ENCODE peak calls at places on chromosomes 13 and 19, in five cellular contexts. L is Peyer's patch, C is brain microvascular endothelial cell, R is heart right ventricle, K is A549. H is an unnamed sample.
A peak's percentile ranks its signal among the peaks of the same experiment; 100 is the strongest.

GRCh38 chr19:51784922-51785690 is 9.9 kb upstream of the FPR3 start:
- DNase-seq in L (no peak), C (peak; percentile 32), R (peak; percentile 66), K (no peak), H (peak; percentile 84)

GRCh38 chr13:21458457-21458815 is 667 bp downstream of the ZDHHC20 start:
- DNase-seq in L (peak; percentile 61), C (no peak), R (peak; percentile 23), K (peak; percentile 33), H (no peak)

GRCh38 chr19:1549332-1549945 is 18.7 kb downstream of the MEX3D start:
- DNase-seq in L (no peak), C (no peak), R (no peak), K (no peak), H (no peak)

GRCh38 chr13:110128546-110128945 is 178.4 kb downstream of the COL4A1 start:
- DNase-seq in L (no peak), C (no peak), R (no peak), K (no peak), H (no peak)

GRCh38 chr13:22091222-22091970 is 420.5 kb downstream of the FGF9 start:
- DNase-seq in L (no peak), C (no peak), R (no peak), K (no peak), H (no peak)

GRCh38 chr19:1057185-1057857 is 9.6 kb upstream of the ARHGAP45 start:
- DNase-seq in L (no peak), C (peak; percentile 58), R (no peak), K (no peak), H (no peak)

GRCh38 chr19:52734340-52734892 is 428 bp downstream of the ZNF611 start:
- DNase-seq in L (no peak), C (peak; percentile 32), R (no peak), K (no peak), H (no peak)

GRCh38 chr13:39571502-39572092 is 31.4 kb downstream of the LHFPL6 start:
- DNase-seq in L (no peak), C (no peak), R (peak; percentile 77), K (no peak), H (no peak)

GRCh38 chr19:16605552-16605951 is 22.5 kb downstream of the MED26 start:
- DNase-seq in L (no peak), C (no peak), R (no peak), K (no peak), H (no peak)

GRCh38 chr13:80830431-80830830 is 489.5 kb upstream of the SPRY2 start:
- DNase-seq in L (no peak), C (no peak), R (no peak), K (no peak), H (no peak)

GRCh38 chr13:28100149-28101121 is at the start of gene FLT3:
- DNase-seq in L (no peak), C (peak; percentile 9), R (no peak), K (peak; percentile 10), H (no peak)

GRCh38 chr13:62300021-62300420 is 884.4 kb upstream of the PCDH20 start:
- DNase-seq in L (no peak), C (no peak), R (no peak), K (no peak), H (no peak)

GRCh38 chr19:413756-414420 is 4.9 kb upstream of the C2CD4C start:
- DNase-seq in L (no peak), C (no peak), R (no peak), K (no peak), H (no peak)

GRCh38 chr19:37472165-37472564 is 3.0 kb downstream of the ZNF570 start:
- DNase-seq in L (no peak), C (no peak), R (no peak), K (no peak), H (no peak)

GRCh38 chr13:31968473-31968872 is 63.1 kb upstream of the FRY start:
- DNase-seq in L (no peak), C (peak; percentile 60), R (peak; percentile 67), K (no peak), H (peak; percentile 52)

GRCh38 chr19:40703029-40703755 is 12.7 kb upstream of the NUMBL start:
- DNase-seq in L (no peak), C (no peak), R (no peak), K (no peak), H (no peak)

GRCh38 chr13:104823709-104824108 is 1711.8 kb downstream of the EFNB2 start:
- DNase-seq in L (no peak), C (no peak), R (no peak), K (no peak), H (no peak)

GRCh38 chr13:99442273-99442895 is 58.9 kb upstream of the TM9SF2 start:
- DNase-seq in L (no peak), C (peak; percentile 39), R (peak; percentile 38), K (peak; percentile 15), H (peak; percentile 39)

GRCh38 chr13:55516610-55517009 is 1624.1 kb upstream of the PRR20A start:
- DNase-seq in L (no peak), C (no peak), R (no peak), K (no peak), H (no peak)

GRCh38 chr13:57264965-57265364 is 98.0 kb downstream of the PRR20E start:
- DNase-seq in L (no peak), C (no peak), R (no peak), K (no peak), H (no peak)

GRCh38 chr13:57270493-57270892 is 103.5 kb downstream of the PRR20E start:
- DNase-seq in L (no peak), C (no peak), R (no peak), K (no peak), H (no peak)
- TF ChIP-seq CTCF in L (no peak), C (no peak), R (no peak), K (no peak), H (no peak)

GRCh38 chr19:18283338-18283737 is 1.9 kb upstream of the JUND start:
- DNase-seq in L (no peak), C (no peak), R (no peak), K (no peak), H (no peak)

GRCh38 chr19:18282788-18283141 is 1.3 kb upstream of the JUND start:
- DNase-seq in L (peak; percentile 77), C (no peak), R (no peak), K (no peak), H (no peak)

GRCh38 chr19:18281082-18282020 is at the start of gene JUND:
- DNase-seq in L (peak; percentile 99), C (peak; percentile 95), R (peak; percentile 98), K (peak; percentile 62), H (peak; percentile 99)

GRCh38 chr19:18280247-18281081 is 958 bp downstream of the JUND start:
- DNase-seq in L (peak; percentile 86), C (peak; percentile 36), R (peak; percentile 67), K (peak; percentile 48), H (peak; percentile 94)

DNA sequence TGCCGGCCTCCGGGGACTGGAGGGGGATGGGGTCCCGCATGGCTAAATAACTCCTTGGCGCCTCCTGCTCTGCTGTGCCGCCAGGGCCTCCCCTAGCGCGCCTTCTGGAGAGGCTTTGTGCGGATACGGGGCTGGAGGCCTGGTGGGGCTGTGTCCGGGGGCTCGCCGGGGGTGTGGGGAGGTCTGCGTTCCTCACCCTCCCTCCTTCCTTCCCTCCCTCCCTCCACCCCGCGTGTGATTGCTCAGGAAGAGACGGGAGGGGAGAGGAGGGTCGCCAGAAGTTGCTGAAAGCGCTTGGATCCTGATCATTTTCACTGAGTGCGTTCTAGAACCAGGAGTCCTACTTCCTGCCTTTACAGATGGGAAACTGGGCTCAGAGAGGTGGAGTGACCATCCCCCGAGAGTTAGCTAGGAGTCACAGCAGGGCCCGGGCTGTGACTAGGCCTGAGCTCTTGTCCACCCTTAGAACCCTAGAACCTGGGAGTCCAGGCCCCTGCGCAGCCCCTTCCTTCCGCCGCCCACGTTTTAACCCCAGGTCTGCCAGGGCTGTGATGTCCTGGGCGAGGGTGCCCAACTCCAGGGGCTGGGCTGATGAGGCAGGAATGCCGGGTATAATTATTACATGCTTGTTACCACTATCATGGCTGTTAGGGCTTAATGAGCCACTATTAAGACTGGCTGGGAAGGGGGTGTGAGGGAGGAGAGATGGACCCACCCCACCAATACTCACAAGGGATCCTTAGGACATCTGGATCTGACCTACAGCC is 782 bp upstream of the JUND start:
- DNase-seq in L (no peak), C (no peak), R (no peak), K (no peak), H (no peak)
- TF ChIP-seq CTCF in L (peak; percentile 27), C (peak; percentile 22), R (peak; percentile 42), K (no peak), H (peak; percentile 30)

GRCh38 chr13:113861433-113862030 is 2.3 kb downstream of the GAS6 start:
- DNase-seq in L (peak; percentile 50), C (no peak), R (no peak), K (no peak), H (no peak)

GRCh38 chr13:113862766-113863510 is 938 bp downstream of the GAS6 start:
- DNase-seq in L (peak; percentile 77), C (no peak), R (peak; percentile 80), K (peak; percentile 32), H (no peak)

GRCh38 chr13:113864303-113864890 is 521 bp upstream of the GAS6 start:
- DNase-seq in L (no peak), C (no peak), R (no peak), K (no peak), H (no peak)

GRCh38 chr13:113862191-113862765 is 1.6 kb downstream of the GAS6 start:
- DNase-seq in L (peak; percentile 59), C (no peak), R (peak; percentile 11), K (no peak), H (peak; percentile 65)

GRCh38 chr13:113863511-113864302 is at the start of gene GAS6:
- DNase-seq in L (peak; percentile 87), C (no peak), R (peak; percentile 69), K (peak; percentile 33), H (peak; percentile 86)
- TF ChIP-seq CTCF in L (peak; percentile 13), C (no peak), R (no peak), K (peak; percentile 20), H (peak; percentile 22)

GRCh38 chr19:4974855-4975469 is 6.0 kb downstream of the KDM4B start:
- DNase-seq in L (no peak), C (no peak), R (no peak), K (no peak), H (no peak)

GRCh38 chr19:4977299-4978174 is 8.6 kb downstream of the KDM4B start:
- DNase-seq in L (no peak), C (peak; percentile 88), R (no peak), K (no peak), H (no peak)

GRCh38 chr19:4980087-4980486 is 11.2 kb downstream of the KDM4B start:
- DNase-seq in L (no peak), C (no peak), R (no peak), K (no peak), H (no peak)

GRCh38 chr19:4979211-4979807 is 10.4 kb downstream of the KDM4B start:
- DNase-seq in L (no peak), C (no peak), R (no peak), K (no peak), H (no peak)

DNA sequence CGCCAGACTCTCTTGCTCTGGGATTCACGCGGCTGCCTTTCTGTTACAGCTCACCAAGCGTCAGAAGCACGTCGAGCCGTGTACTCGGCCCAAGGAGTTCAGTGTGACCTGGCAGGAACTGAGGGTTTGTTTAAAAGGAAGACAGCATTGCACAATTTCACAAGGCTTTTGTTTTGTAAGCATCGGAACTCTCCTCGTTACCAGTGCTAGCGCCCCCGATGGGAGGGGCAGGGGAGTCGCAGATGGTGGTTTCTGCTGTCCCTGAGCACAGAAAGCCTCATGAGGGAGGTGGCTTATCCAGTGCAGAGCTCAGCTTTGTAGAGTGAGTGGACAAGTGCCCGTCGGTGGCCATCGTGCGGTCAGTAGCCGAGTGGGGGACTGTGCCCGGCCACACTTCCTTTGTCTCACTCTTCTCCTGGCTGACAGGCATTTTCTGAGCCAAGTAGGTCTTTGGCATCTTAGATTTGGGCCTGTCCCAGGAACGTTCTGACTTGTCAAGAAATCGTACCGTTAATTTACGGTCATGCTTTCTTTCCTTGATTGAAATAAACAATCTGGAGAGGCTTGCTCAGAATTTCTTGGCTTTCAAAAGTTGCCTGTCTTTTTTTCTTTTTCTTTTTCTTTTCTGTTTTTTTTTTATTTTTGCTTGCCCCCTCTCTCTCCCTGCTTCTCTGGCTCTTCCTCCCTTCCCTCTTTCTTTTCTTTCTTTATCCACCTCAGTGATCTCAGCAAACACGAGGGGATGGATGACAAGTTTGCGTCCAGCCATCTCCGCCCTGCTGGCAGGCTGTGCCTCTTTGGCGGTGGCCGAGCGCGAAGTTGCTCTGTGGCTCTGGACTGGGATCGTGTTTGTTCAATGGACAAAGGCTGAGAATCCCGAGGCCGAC is 7.7 kb downstream of the KDM4B start:
- DNase-seq in L (no peak), C (no peak), R (peak; percentile 57), K (peak; percentile 62), H (peak; percentile 91)
- TF ChIP-seq CTCF in L (no peak), C (peak; percentile 62), R (peak; percentile 41), K (peak; percentile 12), H (peak; percentile 41)

H was measured in tibial artery.